ENCODE peak calls at places on chromosomes 6 and 20, in eight cellular contexts. X, K, Z, A, U, C, W and R are unnamed samples.

GRCh38 chr20:43194187-43194586 is 4.5 kb upstream of the PTPRT start:
- DNase-seq in X (no peak), K (no peak), Z (no peak), A (no peak), U (no peak), C (no peak), W (no peak), R (no peak)

GRCh38 chr6:170295519-170296422 is 4.9 kb upstream of the DLL1 start:
- DNase-seq in X (peak), K (no peak), Z (peak), A (no peak), U (no peak), C (no peak), W (no peak), R (no peak)

GRCh38 chr6:155333414-155333813 is 19.1 kb upstream of the TFB1M start:
- DNase-seq in X (no peak), K (no peak), Z (no peak), A (no peak), U (no peak), C (no peak), W (no peak), R (no peak)

GRCh38 chr6:149942461-149942829 is 631 bp downstream of the ULBP2 start:
- DNase-seq in X (no peak), K (no peak), Z (no peak), A (no peak), U (no peak), C (no peak), W (no peak), R (no peak)

GRCh38 chr6:138719744-138720143 is 53.8 kb upstream of the CCDC28A start:
- DNase-seq in X (no peak), K (no peak), Z (no peak), A (no peak), U (no peak), C (no peak), W (no peak), R (no peak)

GRCh38 chr6:75349262-75349984 is 64.8 kb upstream of the TMEM30A start:
- DNase-seq in X (no peak), K (peak), Z (no peak), A (peak), U (no peak), C (no peak), W (peak), R (no peak)

GRCh38 chr20:19849341-19850189 is 91.5 kb downstream of the RIN2 start:
- DNase-seq in X (no peak), K (no peak), Z (no peak), A (no peak), U (no peak), C (no peak), W (no peak), R (no peak)

GRCh38 chr20:43868091-43868490 is 46.6 kb upstream of the TOX2 start:
- DNase-seq in X (no peak), K (no peak), Z (no peak), A (no peak), U (no peak), C (no peak), W (no peak), R (no peak)

GRCh38 chr6:15621203-15622044 is 41.4 kb downstream of the DTNBP1 start:
- DNase-seq in X (peak), K (peak), Z (peak), A (peak), U (peak), C (no peak), W (peak), R (no peak)

GRCh38 chr6:162798546-162798945 is 70.8 kb downstream of the PACRG start:
- DNase-seq in X (no peak), K (no peak), Z (no peak), A (no peak), U (no peak), C (no peak), W (no peak), R (no peak)

GRCh38 chr6:157503018-157503747 is 122.2 kb downstream of the ZDHHC14 start:
- DNase-seq in X (no peak), K (no peak), Z (no peak), A (no peak), U (no peak), C (no peak), W (no peak), R (no peak)

GRCh38 chr6:89680150-89680549 is 41.6 kb upstream of the LYRM2 start:
- DNase-seq in X (no peak), K (no peak), Z (no peak), A (no peak), U (no peak), C (no peak), W (no peak), R (no peak)

GRCh38 chr20:46168438-46168837 is 50.3 kb downstream of the CD40 start:
- DNase-seq in X (no peak), K (no peak), Z (no peak), A (no peak), U (no peak), C (no peak), W (no peak), R (no peak)

GRCh38 chr20:10670521-10671220 is 3.1 kb downstream of the JAG1 start:
- DNase-seq in X (no peak), K (no peak), Z (no peak), A (peak), U (no peak), C (no peak), W (peak), R (no peak)

GRCh38 chr6:158508450-158508849 is 51.4 kb upstream of the TMEM181 start:
- DNase-seq in X (no peak), K (no peak), Z (no peak), A (no peak), U (no peak), C (no peak), W (no peak), R (no peak)

GRCh38 chr20:41336711-41337492 is 3.7 kb upstream of the LPIN3 start:
- DNase-seq in X (no peak), K (no peak), Z (no peak), A (no peak), U (no peak), C (no peak), W (no peak), R (no peak)

GRCh38 chr20:41342474-41343464 is 2.1 kb downstream of the LPIN3 start:
- DNase-seq in X (no peak), K (no peak), Z (peak), A (no peak), U (no peak), C (no peak), W (no peak), R (no peak)

GRCh38 chr20:41344477-41344876 is 3.9 kb downstream of the LPIN3 start:
- DNase-seq in X (no peak), K (no peak), Z (peak), A (no peak), U (no peak), C (no peak), W (peak), R (no peak)

GRCh38 chr20:41339957-41340326 is 679 bp upstream of the LPIN3 start:
- DNase-seq in X (peak), K (peak), Z (peak), A (peak), U (peak), C (peak), W (peak), R (peak)

DNA sequence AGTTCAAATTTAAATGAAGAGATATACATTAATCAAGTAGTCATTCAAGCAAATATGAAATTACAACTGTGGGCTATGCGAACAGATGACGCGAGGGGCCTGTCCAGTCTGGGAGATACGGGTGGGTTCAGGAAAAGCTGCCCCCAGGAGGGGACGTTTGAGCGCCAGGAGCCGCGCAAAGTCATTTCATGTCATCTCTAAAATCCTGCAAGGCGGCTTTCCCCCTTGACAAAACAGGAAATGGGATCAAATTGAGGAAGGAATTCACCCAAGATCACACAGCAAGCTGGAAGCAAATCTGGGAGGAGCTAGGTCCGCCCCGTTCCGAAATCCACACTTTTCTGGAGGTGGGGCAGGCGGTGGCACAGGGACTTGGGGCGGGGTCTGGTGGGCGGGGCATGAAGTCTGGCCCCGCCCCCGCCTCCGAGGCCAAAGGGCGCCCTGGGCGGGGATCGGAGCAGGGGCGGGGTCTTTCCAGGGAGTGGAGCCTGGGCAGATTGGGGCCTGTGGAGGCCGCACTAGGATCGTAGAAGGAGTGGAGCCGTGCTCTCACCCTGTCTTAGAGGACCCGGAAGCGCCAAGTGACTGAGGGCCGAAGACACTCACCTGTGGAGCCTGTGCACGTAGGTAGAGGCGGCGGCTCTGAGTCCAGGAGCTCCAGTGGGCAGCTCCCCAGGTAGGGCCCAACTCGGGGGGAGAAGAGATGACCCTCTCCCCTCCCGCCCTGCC is at the start of gene LPIN3:
- DNase-seq in X (peak), K (peak), Z (peak), A (peak), U (peak), C (peak), W (peak), R (peak)
- TF ChIP-seq POLR2A in X (no peak), K (peak), Z (no peak), A (no peak), U (peak), C (peak), W (peak), R (no peak)

GRCh38 chr20:62066339-62066982 is 780 bp upstream of the TAF4 start:
- DNase-seq in X (peak), K (peak), Z (peak), A (no peak), U (peak), C (no peak), W (peak), R (peak)
- TF ChIP-seq POLR2A in X (no peak), K (no peak), Z (no peak), A (no peak), U (no peak), C (no peak), W (peak), R (no peak)

DNA sequence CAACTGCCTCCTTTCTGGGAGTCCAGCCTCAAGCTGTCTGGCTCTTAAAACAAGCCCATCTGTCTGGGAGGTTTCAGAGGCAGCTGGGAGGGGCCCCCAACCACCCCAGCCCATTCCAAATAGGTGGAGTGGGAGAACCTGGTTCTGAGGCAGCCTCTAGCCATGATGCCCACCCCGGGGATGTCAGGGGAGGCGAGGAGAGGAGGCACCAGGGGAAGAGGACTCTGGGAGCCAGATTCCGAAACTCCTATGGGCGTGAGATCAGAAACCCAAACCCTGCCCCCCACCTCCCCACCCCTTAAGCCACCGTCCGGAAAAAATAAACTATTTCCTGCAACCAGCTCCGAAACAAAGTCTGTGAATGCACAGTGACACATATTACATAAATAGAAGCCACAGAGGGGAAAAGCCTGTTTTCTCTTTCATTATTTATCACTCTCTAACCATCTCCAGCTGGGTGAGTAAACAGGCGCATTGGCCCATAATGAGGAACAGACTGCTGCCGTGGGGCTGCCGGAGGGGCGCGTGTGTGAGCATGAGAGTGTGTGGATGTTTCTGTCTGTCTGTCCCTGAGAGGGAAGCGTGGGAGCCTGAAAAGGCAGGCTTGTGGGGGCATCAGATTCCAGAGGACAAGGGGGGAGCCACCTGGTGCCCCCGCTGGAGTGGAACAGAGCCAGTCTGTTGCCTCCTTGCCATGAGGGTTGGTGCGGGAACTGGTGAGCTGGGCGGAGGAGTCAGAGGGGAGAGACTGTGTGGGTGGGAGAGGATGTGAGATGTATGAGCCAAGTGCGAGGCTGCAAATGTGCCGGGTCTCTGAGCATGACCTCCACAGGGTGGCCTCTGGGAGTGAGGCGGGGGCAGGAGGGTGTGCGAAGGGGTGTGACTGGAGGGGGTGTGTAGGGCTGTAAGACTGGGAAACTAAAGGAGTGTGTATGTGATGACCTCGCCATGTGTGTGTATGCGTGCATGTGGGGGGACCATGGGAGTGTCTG is 14.3 kb upstream of the FOXP4 start:
- DNase-seq in X (no peak), K (peak), Z (peak), A (peak), U (no peak), C (no peak), W (no peak), R (no peak)
- TF ChIP-seq POLR2A in X (no peak), K (no peak), Z (no peak), A (no peak), U (no peak), C (no peak), W (no peak), R (no peak)

GRCh38 chr6:18503588-18504231 is 116.6 kb downstream of the RNF144B start:
- DNase-seq in X (peak), K (peak), Z (no peak), A (peak), U (peak), C (peak), W (peak), R (peak)
- TF ChIP-seq POLR2A in X (no peak), K (no peak), Z (no peak), A (peak), U (no peak), C (no peak), W (no peak), R (no peak)